ENCODE peak calls at places on chromosome 10, in ten cellular contexts. V, U, G, E, J, W, B, T, M and Q are unnamed samples.

GRCh38 chr10:17923728-17924127 is 28.0 kb upstream of the SLC39A12 start:
- DNase-seq in V (no peak), U (no peak), G (peak; percentile 89), E (no peak), J (no peak), W (no peak), B (no peak), T (no peak), M (no peak), Q (no peak)

GRCh38 chr10:88190123-88190522 is 326.7 kb downstream of the PTEN start:
- DNase-seq in V (no peak), U (no peak), G (no peak), E (no peak), J (no peak), W (no peak), B (no peak), T (no peak), M (no peak), Q (no peak)

GRCh38 chr10:31288961-31289360 is 30.1 kb upstream of the ZEB1 start:
- DNase-seq in V (no peak), U (no peak), G (no peak), E (no peak), J (no peak), W (no peak), B (no peak), T (no peak), M (no peak), Q (no peak)

GRCh38 chr10:73117976-73118743 is 7.9 kb downstream of the NUDT13 start:
- DNase-seq in V (no peak), U (no peak), G (peak; percentile 60), E (no peak), J (no peak), W (no peak), B (no peak), T (peak; percentile 35), M (peak; percentile 72), Q (no peak)

GRCh38 chr10:132388901-132389630 is 7.9 kb upstream of the PWWP2B start:
- DNase-seq in V (no peak), U (no peak), G (no peak), E (no peak), J (no peak), W (no peak), B (no peak), T (peak; percentile 95), M (no peak), Q (no peak)

GRCh38 chr10:132532784-132533560 is 4.6 kb upstream of the INPP5A start:
- DNase-seq in V (no peak), U (no peak), G (peak; percentile 45), E (no peak), J (no peak), W (no peak), B (no peak), T (no peak), M (no peak), Q (no peak)

GRCh38 chr10:130045801-130046321 is 64.8 kb downstream of the C10orf143 start:
- DNase-seq in V (no peak), U (no peak), G (no peak), E (no peak), J (no peak), W (no peak), B (no peak), T (no peak), M (no peak), Q (no peak)

GRCh38 chr10:45451407-45451806 is 77.4 kb downstream of the ALOX5 start:
- DNase-seq in V (no peak), U (no peak), G (no peak), E (no peak), J (no peak), W (no peak), B (no peak), T (no peak), M (no peak), Q (no peak)

GRCh38 chr10:47031251-47031952 is 120.2 kb downstream of the PTPN20 start:
- DNase-seq in V (no peak), U (peak; percentile 55), G (no peak), E (peak; percentile 47), J (no peak), W (no peak), B (no peak), T (peak; percentile 84), M (no peak), Q (no peak)

GRCh38 chr10:61842755-61843497 is 58.6 kb upstream of the ARID5B start:
- DNase-seq in V (no peak), U (no peak), G (no peak), E (no peak), J (no peak), W (no peak), B (no peak), T (no peak), M (no peak), Q (no peak)

GRCh38 chr10:96832721-96833219 is 672 bp downstream of the LCOR start:
- DNase-seq in V (peak; percentile 84), U (peak; percentile 75), G (peak; percentile 67), E (peak; percentile 80), J (peak; percentile 82), W (peak; percentile 76), B (peak; percentile 74), T (peak; percentile 91), M (no peak), Q (no peak)

GRCh38 chr10:68876919-68877250 is 24.2 kb upstream of the DDX50 start:
- DNase-seq in V (no peak), U (no peak), G (no peak), E (no peak), J (no peak), W (no peak), B (no peak), T (no peak), M (no peak), Q (no peak)